ENCODE peak calls at places on chromosomes 3 and 15, in six cellular contexts. C is HEK293T; P is GM19239; W is stimulated activated CD8-positive, alpha-beta memory T cell treated with anti-CD3 and anti-CD28 coated beads, Interleukin-7, amount 100 ng/mL, for 24 hours; A is HepG2; U is D341Med. N is an unnamed sample.

GRCh38 chr15:83435202-83435601 is 11.9 kb upstream of the SH3GL3 start:
- DNase-seq in C (no peak), P (no peak), W (no peak), A (no peak), U (peak), N (no peak)

GRCh38 chr3:11273945-11274344 is 1.7 kb downstream of the ATG7 start:
- DNase-seq in C (no peak), P (no peak), W (no peak), A (no peak), U (no peak), N (peak)

GRCh38 chr3:185175370-185175987 is 22.6 kb upstream of the C3orf70 start:
- DNase-seq in C (no peak), P (no peak), W (no peak), A (peak), U (peak), N (peak)

GRCh38 chr15:34336947-34337556 is 529 bp downstream of the SLC12A6 start:
- DNase-seq in C (no peak), P (no peak), W (no peak), A (no peak), U (no peak), N (peak)

GRCh38 chr3:39499651-39500273 is 32.3 kb downstream of the MOBP start:
- DNase-seq in C (no peak), P (no peak), W (no peak), A (peak), U (no peak), N (no peak)

GRCh38 chr3:97235611-97236315 is 421.4 kb downstream of the EPHA6 start:
- DNase-seq in C (no peak), P (no peak), W (no peak), A (no peak), U (no peak), N (no peak)

GRCh38 chr3:109729111-109729510 is 391.8 kb upstream of the DPPA4 start:
- DNase-seq in C (no peak), P (no peak), W (no peak), A (no peak), U (no peak), N (no peak)

GRCh38 chr15:78302579-78302978 is 3.2 kb upstream of the SKIC8 start:
- DNase-seq in C (no peak), P (no peak), W (no peak), A (no peak), U (no peak), N (no peak)

GRCh38 chr3:113212155-113212844 is 943 bp downstream of the BOC start:
- DNase-seq in C (no peak), P (no peak), W (no peak), A (no peak), U (peak), N (peak)

GRCh38 chr15:79058260-79058850 is 32.2 kb downstream of the RASGRF1 start:
- DNase-seq in C (no peak), P (no peak), W (no peak), A (no peak), U (no peak), N (no peak)

GRCh38 chr3:123819949-123820348 is 64.2 kb downstream of the MYLK start:
- DNase-seq in C (no peak), P (no peak), W (no peak), A (no peak), U (no peak), N (no peak)

GRCh38 chr3:195384952-195385351 is 57.9 kb downstream of the ACAP2 start:
- DNase-seq in C (no peak), P (no peak), W (no peak), A (no peak), U (no peak), N (no peak)

GRCh38 chr3:153426344-153426743 is 264.3 kb downstream of the RAP2B start:
- DNase-seq in C (no peak), P (no peak), W (no peak), A (no peak), U (no peak), N (no peak)

GRCh38 chr3:175349181-175349580 is 490.0 kb downstream of the NAALADL2 start:
- DNase-seq in C (no peak), P (no peak), W (no peak), A (no peak), U (no peak), N (peak)

GRCh38 chr15:85749261-85750151 is 45.2 kb downstream of the KLHL25 start:
- DNase-seq in C (no peak), P (no peak), W (no peak), A (no peak), U (peak), N (no peak)

GRCh38 chr3:21056293-21056692 is 694.7 kb downstream of the ZNF385D start:
- DNase-seq in C (no peak), P (no peak), W (no peak), A (no peak), U (peak), N (no peak)

GRCh38 chr3:33803252-33803651 is 4.8 kb downstream of the PDCD6IP start:
- DNase-seq in C (no peak), P (no peak), W (no peak), A (no peak), U (no peak), N (no peak)

GRCh38 chr15:77493324-77493907 is 72.7 kb downstream of the HMG20A start:
- DNase-seq in C (no peak), P (no peak), W (no peak), A (no peak), U (no peak), N (peak)

GRCh38 chr15:58040117-58040516 is 25.4 kb downstream of the ALDH1A2 start:
- DNase-seq in C (no peak), P (no peak), W (no peak), A (no peak), U (no peak), N (no peak)

GRCh38 chr3:20462723-20463122 is 276.7 kb upstream of the SGO1 start:
- DNase-seq in C (no peak), P (no peak), W (no peak), A (no peak), U (no peak), N (no peak)

GRCh38 chr15:35019401-35020327 is 31.6 kb upstream of the ZNF770 start:
- DNase-seq in C (no peak), P (no peak), W (no peak), A (no peak), U (no peak), N (no peak)

GRCh38 chr3:181230258-181230657 is 240.7 kb upstream of the DNAJC19 start:
- DNase-seq in C (no peak), P (no peak), W (no peak), A (no peak), U (no peak), N (no peak)

GRCh38 chr3:26353052-26353451 is 269.5 kb upstream of the LRRC3B start:
- DNase-seq in C (no peak), P (no peak), W (no peak), A (no peak), U (no peak), N (no peak)